ENCODE peak calls at places on chromosome 11, in five cellular contexts. One of them, this sample, is unnamed. For H3K4me1 and H3K27me3, the result is how much of the 10 kb centered on the place peaks cover.

GRCh38 chr11:1560618-1561251 is 11.3 kb downstream of the DUSP8 start:
- DNase-seq in aorta: no peak
- DNase-seq in Karpas-422: no peak
- DNase-seq in ovary: no peak
- DNase-seq in heart right ventricle: no peak
- DNase-seq in this sample: no peak

GRCh38 chr11:99988105-99988907 is 698.8 kb upstream of the ARHGAP42 start:
- DNase-seq in ovary: no peak
- DNase-seq in heart right ventricle: peak
- DNase-seq in aorta: no peak
- DNase-seq in Karpas-422: no peak
- DNase-seq in this sample: no peak

GRCh38 chr11:35919244-35919643 is 24.6 kb upstream of the LDLRAD3 start:
- DNase-seq in heart right ventricle: no peak
- DNase-seq in aorta: no peak
- DNase-seq in ovary: no peak
- DNase-seq in Karpas-422: no peak
- DNase-seq in this sample: no peak

GRCh38 chr11:64900263-64900678 is 16.7 kb downstream of the ATG2A start:
- DNase-seq in aorta: no peak
- DNase-seq in ovary: no peak
- DNase-seq in heart right ventricle: no peak
- DNase-seq in Karpas-422: no peak
- DNase-seq in this sample: peak

GRCh38 chr11:8711895-8712442 is 29.4 kb downstream of the RPL27A start:
- DNase-seq in ovary: no peak
- DNase-seq in heart right ventricle: no peak
- DNase-seq in aorta: no peak
- DNase-seq in Karpas-422: no peak
- DNase-seq in this sample: no peak

GRCh38 chr11:105109353-105109752 is 30.2 kb downstream of the CARD18 start:
- DNase-seq in ovary: no peak
- DNase-seq in Karpas-422: no peak
- DNase-seq in aorta: no peak
- DNase-seq in heart right ventricle: no peak
- DNase-seq in this sample: no peak

GRCh38 chr11:76152741-76153608 is 53.3 kb downstream of the WNT11 start:
- DNase-seq in heart right ventricle: no peak
- DNase-seq in aorta: no peak
- DNase-seq in Karpas-422: peak
- DNase-seq in ovary: no peak
- DNase-seq in this sample: no peak

GRCh38 chr11:36488096-36488495 is 22.0 kb downstream of the TRAF6 start:
- DNase-seq in aorta: no peak
- DNase-seq in heart right ventricle: no peak
- DNase-seq in Karpas-422: no peak
- DNase-seq in ovary: no peak
- DNase-seq in this sample: no peak

GRCh38 chr11:64607381-64608259 is 16.6 kb downstream of the SLC22A12 start:
- DNase-seq in Karpas-422: no peak
- DNase-seq in heart right ventricle: no peak
- DNase-seq in aorta: no peak
- DNase-seq in ovary: peak
- DNase-seq in this sample: no peak

GRCh38 chr11:128884703-128885338 is 6.3 kb upstream of the KCNJ5 start:
- DNase-seq in aorta: no peak
- DNase-seq in ovary: peak
- DNase-seq in heart right ventricle: peak
- DNase-seq in Karpas-422: peak
- DNase-seq in this sample: peak

GRCh38 chr11:37907461-37908223 is 1309.6 kb upstream of the RAG2 start:
- DNase-seq in Karpas-422: no peak
- DNase-seq in aorta: no peak
- DNase-seq in ovary: no peak
- DNase-seq in heart right ventricle: no peak
- DNase-seq in this sample: no peak

GRCh38 chr11:116500833-116501622 is 271.8 kb downstream of the BUD13 start:
- DNase-seq in ovary: no peak
- DNase-seq in heart right ventricle: no peak
- DNase-seq in aorta: no peak
- DNase-seq in Karpas-422: no peak
- DNase-seq in this sample: no peak

GRCh38 chr11:19060629-19061028 is at the start of gene MRGPRX2:
- DNase-seq in heart right ventricle: no peak
- DNase-seq in ovary: no peak
- DNase-seq in aorta: no peak
- DNase-seq in Karpas-422: no peak
- DNase-seq in this sample: no peak

GRCh38 chr11:114846040-114846791 is 167.9 kb downstream of the NXPE2 start:
- DNase-seq in heart right ventricle: peak
- DNase-seq in Karpas-422: peak
- DNase-seq in aorta: no peak
- DNase-seq in ovary: no peak
- DNase-seq in this sample: no peak

GRCh38 chr11:69962152-69962551 is 116.0 kb upstream of the ANO1 start:
- DNase-seq in heart right ventricle: no peak
- DNase-seq in aorta: peak
- DNase-seq in Karpas-422: no peak
- DNase-seq in ovary: no peak
- DNase-seq in this sample: no peak

DNA sequence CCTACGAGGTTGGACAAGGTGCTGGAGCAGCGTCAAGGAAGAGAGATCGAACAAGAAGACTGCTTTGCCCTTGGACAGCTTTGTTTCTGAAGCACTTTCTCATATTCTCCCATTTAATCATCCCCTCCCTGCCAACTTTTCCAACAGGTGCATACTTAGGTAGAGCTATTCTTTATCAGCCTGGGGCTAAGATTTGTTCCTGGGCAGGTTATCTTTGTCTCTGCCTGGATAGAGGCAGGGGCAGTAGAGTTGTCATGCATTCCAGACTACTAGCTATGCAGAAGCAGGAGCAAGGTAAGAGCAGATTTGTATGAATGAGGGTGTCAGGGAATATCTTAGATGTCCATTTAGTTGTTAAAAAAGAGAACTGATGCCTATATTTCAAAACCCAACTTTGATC is 82.3 kb downstream of the PTPRJ start:
- DNase-seq in Karpas-422: no peak
- DNase-seq in heart right ventricle: no peak
- DNase-seq in aorta: no peak
- DNase-seq in ovary: no peak
- DNase-seq in this sample: no peak
- H3K27ac ChIP-seq in Karpas-422: peak
- H3K27ac ChIP-seq in heart right ventricle: no peak
- H3K27ac ChIP-seq in aorta: no peak
- H3K27ac ChIP-seq in ovary: no peak
- H3K27ac ChIP-seq in this sample: no peak

GRCh38 chr11:71200172-71200716 is 52.1 kb downstream of the SHANK2 start:
- DNase-seq in Karpas-422: no peak
- DNase-seq in aorta: no peak
- DNase-seq in ovary: no peak
- DNase-seq in heart right ventricle: no peak
- DNase-seq in this sample: no peak

GRCh38 chr11:71201936-71202597 is 50.3 kb downstream of the SHANK2 start:
- DNase-seq in ovary: no peak
- DNase-seq in aorta: peak
- DNase-seq in Karpas-422: no peak
- DNase-seq in heart right ventricle: no peak
- DNase-seq in this sample: no peak

GRCh38 chr11:71199226-71199815 is 53.1 kb downstream of the SHANK2 start:
- DNase-seq in aorta: peak
- DNase-seq in Karpas-422: no peak
- DNase-seq in ovary: no peak
- DNase-seq in heart right ventricle: no peak
- DNase-seq in this sample: no peak

GRCh38 chr11:71201231-71201630 is 51.1 kb downstream of the SHANK2 start:
- DNase-seq in ovary: no peak
- DNase-seq in heart right ventricle: no peak
- DNase-seq in Karpas-422: no peak
- DNase-seq in aorta: peak
- DNase-seq in this sample: no peak

DNA sequence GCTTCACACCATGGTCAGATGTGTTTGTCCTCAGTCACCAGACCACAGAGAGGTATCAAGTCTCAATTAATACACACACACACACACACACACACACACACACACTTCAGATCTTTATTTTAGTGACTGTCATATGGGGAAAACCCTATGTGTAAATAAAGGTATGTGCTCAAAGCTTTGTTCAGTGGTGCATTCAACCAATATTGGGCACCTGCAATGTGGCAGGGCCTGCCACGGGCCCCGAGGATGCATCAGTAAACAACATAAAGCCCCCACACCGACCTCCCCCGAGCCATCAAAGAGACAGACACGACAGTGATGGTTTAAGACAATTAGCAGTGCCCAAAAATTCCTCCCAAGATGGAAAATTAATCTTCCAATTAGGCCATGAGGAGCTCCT is 51.6 kb downstream of the SHANK2 start:
- DNase-seq in aorta: no peak
- DNase-seq in Karpas-422: no peak
- DNase-seq in heart right ventricle: no peak
- DNase-seq in ovary: no peak
- DNase-seq in this sample: no peak
- H3K4me1 ChIP-seq in aorta: under half
- H3K4me1 ChIP-seq in Karpas-422: under half
- H3K4me1 ChIP-seq in heart right ventricle: under half
- H3K4me1 ChIP-seq in ovary: under half
- H3K4me1 ChIP-seq in this sample: under half

GRCh38 chr11:129905402-129905801 is 10.0 kb upstream of the NFRKB start:
- DNase-seq in aorta: no peak
- DNase-seq in Karpas-422: no peak
- DNase-seq in ovary: no peak
- DNase-seq in heart right ventricle: no peak
- DNase-seq in this sample: no peak
- H3K27me3 ChIP-seq in aorta: under half
- H3K27me3 ChIP-seq in Karpas-422: under half
- H3K27me3 ChIP-seq in ovary: under half
- H3K27me3 ChIP-seq in heart right ventricle: under half
- H3K27me3 ChIP-seq in this sample: under half

GRCh38 chr11:66814678-66815077 is 28.6 kb upstream of the RCE1 start:
- DNase-seq in heart right ventricle: no peak
- DNase-seq in Karpas-422: no peak
- DNase-seq in ovary: no peak
- DNase-seq in aorta: no peak
- DNase-seq in this sample: no peak

GRCh38 chr11:66809592-66809991 is 33.6 kb upstream of the RCE1 start:
- DNase-seq in Karpas-422: no peak
- DNase-seq in ovary: no peak
- DNase-seq in aorta: no peak
- DNase-seq in heart right ventricle: no peak
- DNase-seq in this sample: no peak

GRCh38 chr11:66815646-66816045 is 27.6 kb upstream of the RCE1 start:
- DNase-seq in aorta: no peak
- DNase-seq in ovary: no peak
- DNase-seq in Karpas-422: no peak
- DNase-seq in heart right ventricle: no peak
- DNase-seq in this sample: no peak

DNA sequence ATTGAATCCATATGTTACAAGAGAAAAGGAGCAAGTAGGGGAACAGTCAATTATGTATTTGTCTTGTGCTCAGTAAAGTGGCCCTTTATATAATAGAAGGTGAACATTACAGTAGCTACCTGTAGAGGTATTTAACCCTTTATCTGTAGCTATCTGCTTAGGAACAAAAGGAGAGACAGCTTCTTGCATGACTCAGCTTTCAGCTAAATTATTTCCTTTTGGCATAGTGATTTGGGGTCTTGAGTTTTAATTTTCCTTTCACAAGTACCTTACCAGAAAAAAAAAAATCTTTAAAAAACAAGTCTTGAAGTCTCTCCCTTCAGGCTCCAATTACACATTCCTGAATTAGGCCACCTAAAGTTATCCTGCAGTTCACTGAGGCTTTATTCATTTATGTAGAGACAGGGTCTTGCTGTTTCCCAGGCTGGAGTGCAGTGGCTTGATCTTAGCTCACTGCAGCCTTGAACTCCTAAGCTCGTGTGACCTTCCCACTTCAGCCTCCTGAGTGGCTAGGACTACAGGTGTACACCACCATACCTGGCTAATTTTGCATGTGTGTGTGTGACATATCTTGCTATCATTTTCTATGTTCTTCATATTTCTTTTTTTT is 32.6 kb upstream of the RCE1 start:
- DNase-seq in aorta: no peak
- DNase-seq in heart right ventricle: no peak
- DNase-seq in Karpas-422: no peak
- DNase-seq in ovary: no peak
- DNase-seq in this sample: no peak
- H3K27ac ChIP-seq in aorta: no peak
- H3K27ac ChIP-seq in heart right ventricle: no peak
- H3K27ac ChIP-seq in Karpas-422: peak
- H3K27ac ChIP-seq in ovary: no peak
- H3K27ac ChIP-seq in this sample: no peak

GRCh38 chr11:118908264-118908663 is 17.5 kb downstream of the BCL9L start:
- DNase-seq in ovary: peak
- DNase-seq in aorta: no peak
- DNase-seq in heart right ventricle: no peak
- DNase-seq in Karpas-422: no peak
- DNase-seq in this sample: no peak

GRCh38 chr11:118908931-118909618 is 16.7 kb downstream of the BCL9L start:
- DNase-seq in Karpas-422: no peak
- DNase-seq in aorta: peak
- DNase-seq in heart right ventricle: peak
- DNase-seq in ovary: peak
- DNase-seq in this sample: no peak

GRCh38 chr11:118907051-118907748 is 18.5 kb downstream of the BCL9L start:
- DNase-seq in Karpas-422: peak
- DNase-seq in aorta: peak
- DNase-seq in heart right ventricle: peak
- DNase-seq in ovary: peak
- DNase-seq in this sample: peak

GRCh38 chr11:118909619-118910308 is 16.0 kb downstream of the BCL9L start:
- DNase-seq in Karpas-422: no peak
- DNase-seq in ovary: no peak
- DNase-seq in heart right ventricle: no peak
- DNase-seq in aorta: no peak
- DNase-seq in this sample: no peak

GRCh38 chr11:118907749-118908106 is 18.0 kb downstream of the BCL9L start:
- DNase-seq in ovary: no peak
- DNase-seq in Karpas-422: no peak
- DNase-seq in aorta: no peak
- DNase-seq in heart right ventricle: no peak
- DNase-seq in this sample: no peak
- H3K4me1 ChIP-seq in ovary: under half
- H3K4me1 ChIP-seq in Karpas-422: under half
- H3K4me1 ChIP-seq in aorta: under half
- H3K4me1 ChIP-seq in heart right ventricle: half or more
- H3K4me1 ChIP-seq in this sample: under half

GRCh38 chr11:7683571-7683970 is 10.3 kb upstream of the CYB5R2 start:
- DNase-seq in ovary: no peak
- DNase-seq in heart right ventricle: no peak
- DNase-seq in aorta: no peak
- DNase-seq in Karpas-422: no peak
- DNase-seq in this sample: no peak
- H3K27me3 ChIP-seq in ovary: under half
- H3K27me3 ChIP-seq in heart right ventricle: under half
- H3K27me3 ChIP-seq in aorta: under half
- H3K27me3 ChIP-seq in Karpas-422: under half
- H3K27me3 ChIP-seq in this sample: under half

This sample was measured in effector memory CD4-positive, alpha-beta T cell.